ENCODE peak calls at places on chromosomes 13 and 19, in six cellular contexts. F, B, I, M, N and D are unnamed samples. For H3K4me1, the result is how much of the 10 kb centered on the place peaks cover.

GRCh38 chr19:46616631-46617322 is 8.1 kb downstream of the PTGIR start:
- DNase-seq in F (peak), B (peak), I (peak), M (no peak), N (peak), D (peak)

GRCh38 chr19:43636121-43636683 is 3.4 kb downstream of the CADM4 start:
- DNase-seq in F (peak), B (peak), I (no peak), M (no peak), N (no peak), D (peak)

GRCh38 chr13:97076898-97077297 is 82.6 kb upstream of the OXGR1 start:
- DNase-seq in F (no peak), B (no peak), I (no peak), M (no peak), N (no peak), D (no peak)

GRCh38 chr13:29846475-29847256 is 3.8 kb downstream of the UBL3 start:
- DNase-seq in F (no peak), B (no peak), I (no peak), M (no peak), N (no peak), D (no peak)

GRCh38 chr13:42474954-42475353 is 99.0 kb upstream of the TNFSF11 start:
- DNase-seq in F (no peak), B (peak), I (no peak), M (no peak), N (no peak), D (no peak)

GRCh38 chr13:75132800-75133695 is 348.9 kb downstream of the TBC1D4 start:
- DNase-seq in F (no peak), B (peak), I (no peak), M (no peak), N (no peak), D (no peak)

GRCh38 chr19:4052114-4052992 is 14.3 kb downstream of the ZBTB7A start:
- DNase-seq in F (no peak), B (peak), I (peak), M (peak), N (peak), D (peak)

GRCh38 chr13:72342364-72342763 is 385.1 kb downstream of the MZT1 start:
- DNase-seq in F (no peak), B (no peak), I (no peak), M (no peak), N (no peak), D (no peak)

GRCh38 chr13:51861728-51862300 is at the start of gene CCDC70:
- DNase-seq in F (no peak), B (peak), I (no peak), M (no peak), N (no peak), D (no peak)

GRCh38 chr13:44819245-44819644 is 170.0 kb downstream of the NUFIP1 start:
- DNase-seq in F (no peak), B (peak), I (no peak), M (no peak), N (no peak), D (no peak)

GRCh38 chr19:4867534-4868285 is at the start of gene PLIN3:
- DNase-seq in F (peak), B (peak), I (peak), M (peak), N (peak), D (peak)

GRCh38 chr19:18421371-18421959 is 2.3 kb downstream of the SSBP4 start:
- DNase-seq in F (no peak), B (no peak), I (peak), M (peak), N (no peak), D (peak)

GRCh38 chr19:18377026-18377425 is 8.9 kb upstream of the GDF15 start:
- DNase-seq in F (no peak), B (no peak), I (no peak), M (no peak), N (no peak), D (no peak)

GRCh38 chr19:46069841-46070341 is 29.1 kb upstream of the IGFL4 start:
- DNase-seq in F (no peak), B (peak), I (no peak), M (no peak), N (no peak), D (no peak)

GRCh38 chr19:29573486-29573885 is 32.6 kb upstream of the POP4 start:
- DNase-seq in F (no peak), B (no peak), I (peak), M (no peak), N (no peak), D (no peak)

GRCh38 chr13:73040968-73041580 is 17.7 kb upstream of the KLF5 start:
- DNase-seq in F (no peak), B (no peak), I (no peak), M (no peak), N (no peak), D (no peak)

GRCh38 chr19:54160182-54160811 is 776 bp upstream of the LENG1 start:
- DNase-seq in F (peak), B (peak), I (no peak), M (no peak), N (no peak), D (peak)

GRCh38 chr19:8241646-8242045 is 32.5 kb downstream of the CERS4 start:
- DNase-seq in F (no peak), B (no peak), I (no peak), M (no peak), N (no peak), D (no peak)

GRCh38 chr13:110536006-110536693 is 25.4 kb downstream of the RAB20 start:
- DNase-seq in F (no peak), B (no peak), I (peak), M (no peak), N (no peak), D (peak)

GRCh38 chr13:80040219-80040976 is 300.5 kb downstream of the SPRY2 start:
- DNase-seq in F (no peak), B (peak), I (no peak), M (no peak), N (no peak), D (no peak)

GRCh38 chr13:80547341-80547740 is 206.4 kb upstream of the SPRY2 start:
- DNase-seq in F (no peak), B (no peak), I (no peak), M (no peak), N (no peak), D (no peak)

GRCh38 chr13:41848435-41849255 is 112.3 kb downstream of the VWA8 start:
- DNase-seq in F (no peak), B (peak), I (no peak), M (no peak), N (no peak), D (no peak)

GRCh38 chr13:104357174-104357573 is 1291.0 kb upstream of the SLC10A2 start:
- DNase-seq in F (no peak), B (peak), I (no peak), M (no peak), N (no peak), D (no peak)

GRCh38 chr13:41652735-41653361 is 195.5 kb downstream of the RGCC start:
- DNase-seq in F (no peak), B (peak), I (no peak), M (peak), N (no peak), D (no peak)

GRCh38 chr13:44417446-44417845 is 43.8 kb downstream of the SERP2 start:
- DNase-seq in F (no peak), B (no peak), I (no peak), M (no peak), N (no peak), D (no peak)

GRCh38 chr19:17787274-17787913 is 7.5 kb upstream of the B3GNT3 start:
- DNase-seq in F (no peak), B (no peak), I (no peak), M (no peak), N (no peak), D (no peak)

GRCh38 chr13:110499621-110500281 is 61.8 kb downstream of the RAB20 start:
- DNase-seq in F (no peak), B (peak), I (no peak), M (no peak), N (no peak), D (no peak)

GRCh38 chr19:3161453-3161852 is 17.1 kb upstream of the S1PR4 start:
- DNase-seq in F (no peak), B (no peak), I (no peak), M (no peak), N (no peak), D (no peak)

DNA sequence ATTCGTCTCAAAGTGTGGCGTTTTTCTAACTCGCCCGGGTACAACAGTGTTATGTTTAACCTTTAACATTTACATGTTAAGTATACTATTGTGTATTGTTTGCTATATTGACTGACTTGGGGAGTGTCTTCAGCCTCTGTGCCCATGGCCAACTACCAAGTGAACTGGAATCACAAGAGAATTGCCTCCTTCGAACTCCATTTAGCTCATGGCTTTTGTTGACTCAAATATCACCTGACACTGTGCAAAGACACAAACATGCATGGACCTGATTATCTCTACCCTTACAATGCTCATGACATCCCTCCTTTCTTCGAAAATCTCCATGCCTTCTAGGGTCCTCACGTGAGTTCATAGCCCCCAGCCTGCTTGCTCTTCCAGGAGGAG is 737 bp downstream of the ZNF814 start:
- DNase-seq in F (no peak), B (no peak), I (no peak), M (no peak), N (no peak), D (no peak)
- H3K4me3 ChIP-seq in F (peak), B (peak), I (peak), M (peak), N (peak), D (peak)

GRCh38 chr19:35901055-35901644 is 810 bp upstream of the NFKBID start:
- DNase-seq in F (no peak), B (peak), I (no peak), M (no peak), N (no peak), D (no peak)
- TF ChIP-seq CTCF in F (no peak), B (no peak), I (no peak), M (no peak), N (no peak), D (no peak)

GRCh38 chr13:46052314-46053161 is at the start of gene ZC3H13:
- DNase-seq in F (peak), B (peak), I (peak), M (peak), N (peak), D (peak)

GRCh38 chr13:46057251-46058015 is 4.9 kb upstream of the ZC3H13 start:
- DNase-seq in F (no peak), B (no peak), I (no peak), M (no peak), N (no peak), D (no peak)

GRCh38 chr13:46050771-46051170 is 1.8 kb downstream of the ZC3H13 start:
- DNase-seq in F (no peak), B (no peak), I (no peak), M (no peak), N (no peak), D (no peak)

GRCh38 chr13:46051958-46052313 is 610 bp downstream of the ZC3H13 start:
- DNase-seq in F (no peak), B (no peak), I (no peak), M (no peak), N (no peak), D (no peak)

DNA sequence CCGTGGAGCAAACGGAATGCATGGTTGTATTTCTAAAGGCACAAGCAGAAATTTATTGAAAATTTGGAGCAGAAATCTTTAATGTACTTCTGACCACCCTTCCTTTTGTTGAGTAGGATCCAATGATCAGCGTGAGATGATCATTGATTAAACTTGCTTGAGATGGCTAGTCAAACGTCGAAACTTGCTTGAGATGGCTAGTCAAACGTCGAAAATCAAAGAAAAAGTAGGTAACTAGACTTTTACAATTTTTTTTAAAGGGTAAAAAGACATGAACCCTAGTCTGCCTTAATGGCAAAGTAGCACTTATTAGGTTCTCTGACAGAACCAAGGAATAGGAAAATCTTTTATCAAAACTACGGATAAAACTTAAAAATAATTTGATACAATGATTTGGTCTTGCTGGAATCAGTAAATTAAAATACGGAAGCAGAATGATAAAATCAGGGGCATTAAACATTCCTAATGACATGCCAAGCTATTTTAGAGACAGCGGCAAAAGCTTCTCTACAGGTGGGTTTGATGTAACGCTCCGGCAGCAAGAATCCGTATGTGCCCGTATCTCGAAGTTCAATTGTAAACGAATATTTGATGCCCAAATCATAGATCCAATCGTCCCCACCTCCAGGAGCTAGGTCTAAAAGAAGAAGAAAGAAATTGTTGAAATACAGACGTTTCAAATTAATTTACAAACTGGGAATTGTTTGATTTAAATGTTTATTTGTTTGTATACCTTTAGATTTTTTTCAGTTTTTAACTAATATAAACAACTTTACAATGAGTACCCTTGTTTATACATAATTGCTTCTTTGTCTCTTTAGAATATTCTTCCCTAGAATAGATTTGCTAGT is 841 bp upstream of the ZC3H13 start:
- DNase-seq in F (no peak), B (no peak), I (no peak), M (no peak), N (no peak), D (no peak)
- H3K4me1 ChIP-seq in F (under half), B (under half), I (under half), M (under half), N (under half), D (under half)

GRCh38 chr13:112065867-112066623 is 904 bp upstream of the SOX1 start:
- DNase-seq in F (peak), B (no peak), I (no peak), M (no peak), N (no peak), D (peak)
- H3K4me3 ChIP-seq in F (peak), B (no peak), I (no peak), M (no peak), N (peak), D (no peak)

GRCh38 chr13:91384891-91385290 is 13.5 kb upstream of the GPC5 start:
- DNase-seq in F (no peak), B (no peak), I (no peak), M (no peak), N (no peak), D (no peak)

GRCh38 chr13:91383836-91384235 is 14.6 kb upstream of the GPC5 start:
- DNase-seq in F (no peak), B (no peak), I (no peak), M (no peak), N (no peak), D (no peak)

GRCh38 chr13:91381371-91381770 is 17.1 kb upstream of the GPC5 start:
- DNase-seq in F (no peak), B (peak), I (no peak), M (no peak), N (no peak), D (no peak)
- TF ChIP-seq CTCF in F (peak), B (peak), I (peak), M (no peak), N (peak), D (peak)

GRCh38 chr19:42214810-42215209 is 2.7 kb downstream of the DEDD2 start:
- DNase-seq in F (no peak), B (no peak), I (no peak), M (no peak), N (no peak), D (no peak)
- H3K4me1 ChIP-seq in F (under half), B (under half), I (under half), M (under half), N (under half), D (under half)

GRCh38 chr13:94996445-94996844 is 284.1 kb upstream of the SOX21 start:
- DNase-seq in F (no peak), B (no peak), I (no peak), M (no peak), N (no peak), D (no peak)
- H3K4me3 ChIP-seq in F (no peak), B (no peak), I (no peak), M (no peak), N (no peak), D (no peak)

DNA sequence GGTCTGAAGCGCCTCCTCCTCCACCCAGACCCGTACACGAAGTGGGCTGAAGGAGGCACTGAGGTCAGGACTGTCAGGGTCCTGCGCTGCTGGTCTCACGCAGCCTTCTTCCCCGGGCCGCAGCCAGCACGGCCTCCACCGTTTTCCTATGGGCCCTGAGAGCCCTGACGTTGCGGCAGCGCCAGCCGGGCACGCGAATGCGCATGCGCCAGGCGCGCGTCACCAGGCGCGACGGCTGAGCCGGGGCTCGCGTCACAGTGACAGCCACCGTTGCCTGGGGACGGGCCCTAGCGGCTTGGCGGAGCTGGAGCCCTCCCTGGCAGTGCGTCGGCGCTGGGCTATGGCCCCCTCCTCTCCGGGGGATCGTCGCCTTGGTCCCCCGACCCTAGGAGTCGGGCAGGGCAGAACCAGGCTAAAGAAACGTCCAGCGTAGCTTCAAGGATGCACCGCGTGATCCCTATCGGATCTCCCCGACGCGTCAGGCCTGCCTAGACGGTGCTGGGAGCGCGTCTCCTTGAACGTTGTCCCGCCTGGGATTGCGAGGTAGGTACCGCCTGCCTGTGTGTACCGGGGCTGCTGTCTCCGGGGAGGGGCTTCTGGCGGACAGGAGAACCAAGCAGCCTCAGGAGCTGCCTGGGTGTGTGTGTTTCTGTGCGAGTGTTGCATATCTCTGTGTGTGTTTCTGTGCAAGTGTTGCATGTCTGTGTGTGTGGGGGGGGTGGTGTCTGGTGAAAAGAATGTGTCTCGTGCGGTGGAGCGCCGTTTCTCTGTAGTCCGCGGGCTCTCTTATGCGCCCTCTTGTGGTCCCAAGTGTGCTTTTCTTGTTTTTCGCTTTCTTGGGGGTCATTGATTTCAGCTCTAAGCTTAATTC is 43.2 kb downstream of the ZNF571 start:
- DNase-seq in F (no peak), B (peak), I (no peak), M (no peak), N (peak), D (no peak)
- TF ChIP-seq CTCF in F (no peak), B (peak), I (no peak), M (no peak), N (peak), D (no peak)

DNA sequence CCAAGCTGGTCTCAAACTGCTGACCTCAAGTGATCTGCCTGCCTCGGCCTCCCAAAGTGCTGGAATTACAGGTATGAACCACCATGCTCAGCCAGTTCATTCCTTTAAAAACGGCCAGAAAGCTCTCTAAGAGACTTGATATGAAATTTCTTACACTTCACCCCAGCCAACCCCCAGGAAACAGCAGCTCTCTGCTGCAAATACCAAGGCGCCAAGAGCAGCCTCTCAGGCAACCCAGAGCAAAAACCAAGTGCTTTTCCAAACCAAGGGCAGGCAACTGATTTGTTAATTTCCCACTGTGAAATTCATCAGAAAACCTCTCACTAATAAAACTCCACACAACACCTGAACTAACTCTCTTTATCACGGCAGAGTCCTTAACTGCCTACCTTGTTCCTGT is 44.9 kb downstream of the LATS2 start:
- DNase-seq in F (no peak), B (no peak), I (peak), M (no peak), N (no peak), D (no peak)
- H3K4me1 ChIP-seq in F (under half), B (under half), I (half or more), M (under half), N (half or more), D (under half)